ENCODE peak calls at places on chromosomes 4 and X, in ten cellular contexts. Y is HepG2, C is cardiac muscle cell, U is ovary, P is tibial artery, S is fibroblast of lung, T is HCT116, H is uterus, M is H1, D is ascending aorta. O is an unnamed sample. For H3K4me1, the result is how much of the 10 kb centered on the place peaks cover.

GRCh38 chr4:149113804-149114430 is 671.7 kb upstream of the NR3C2 start:
- DNase-seq in Y (no peak), C (no peak), U (no peak), P (no peak), S (peak), T (no peak), H (no peak), M (no peak), D (no peak), O (no peak)

GRCh38 chrX:10483191-10483808 is 137.1 kb downstream of the MID1 start:
- DNase-seq in Y (no peak), C (peak), U (peak), P (no peak), S (peak), T (no peak), H (no peak), M (no peak), D (no peak), O (no peak)

GRCh38 chr4:80139668-80140067 is 57.6 kb upstream of the PRDM8 start:
- DNase-seq in Y (no peak), C (no peak), U (no peak), P (no peak), S (no peak), T (no peak), H (no peak), M (no peak), D (no peak), O (no peak)

GRCh38 chrX:38803286-38803608 is 2.0 kb downstream of the MID1IP1 start:
- DNase-seq in Y (no peak), C (no peak), U (no peak), P (no peak), S (no peak), T (no peak), H (no peak), M (no peak), D (no peak), O (no peak)

GRCh38 chrX:100410901-100411801 is 1.1 kb upstream of the PCDH19 start:
- DNase-seq in Y (no peak), C (peak), U (no peak), P (no peak), S (no peak), T (no peak), H (no peak), M (no peak), D (no peak), O (no peak)

GRCh38 chrX:108447303-108447702 is 7.7 kb downstream of the COL4A5 start:
- DNase-seq in Y (peak), C (no peak), U (no peak), P (no peak), S (peak), T (no peak), H (no peak), M (no peak), D (no peak), O (no peak)

GRCh38 chrX:46209037-46209436 is 336.2 kb downstream of the ZNF674 start:
- DNase-seq in Y (no peak), C (no peak), U (no peak), P (no peak), S (no peak), T (no peak), H (no peak), M (no peak), D (no peak), O (no peak)

GRCh38 chr4:66187175-66187720 is 517.0 kb upstream of the EPHA5 start:
- DNase-seq in Y (no peak), C (no peak), U (no peak), P (no peak), S (no peak), T (no peak), H (no peak), M (no peak), D (no peak), O (no peak)

GRCh38 chrX:109782994-109783711 is 50.1 kb upstream of the ACSL4 start:
- DNase-seq in Y (no peak), C (no peak), U (no peak), P (no peak), S (no peak), T (no peak), H (no peak), M (no peak), D (no peak), O (no peak)

GRCh38 chrX:12973561-12974216 is 1.2 kb upstream of the TMSB4X start:
- DNase-seq in Y (no peak), C (no peak), U (peak), P (no peak), S (no peak), T (no peak), H (peak), M (no peak), D (no peak), O (no peak)

GRCh38 chr4:4866124-4866832 is 6.8 kb downstream of the MSX1 start:
- DNase-seq in Y (no peak), C (peak), U (no peak), P (no peak), S (no peak), T (no peak), H (no peak), M (no peak), D (no peak), O (no peak)

GRCh38 chrX:129600981-129601424 is 53.8 kb downstream of the APLN start:
- DNase-seq in Y (peak), C (peak), U (no peak), P (no peak), S (peak), T (no peak), H (no peak), M (no peak), D (no peak), O (no peak)

GRCh38 chr4:159401791-159402380 is 299.0 kb downstream of the RAPGEF2 start:
- DNase-seq in Y (peak), C (no peak), U (no peak), P (no peak), S (peak), T (no peak), H (no peak), M (no peak), D (no peak), O (no peak)
- H3K27ac ChIP-seq in Y (no peak), C (no peak), U (no peak), P (peak), S (peak), T (no peak), H (no peak), M (no peak), D (no peak), O (no peak)

GRCh38 chrX:88584283-88584682 is 162.7 kb upstream of the CPXCR1 start:
- DNase-seq in Y (no peak), C (no peak), U (no peak), P (no peak), S (no peak), T (no peak), H (no peak), M (no peak), D (no peak), O (no peak)
- H3K4me1 ChIP-seq in Y (under half), C (under half), U (under half), P (under half), S (under half), T (under half), H (under half), M (under half), D (under half), O (under half)

DNA sequence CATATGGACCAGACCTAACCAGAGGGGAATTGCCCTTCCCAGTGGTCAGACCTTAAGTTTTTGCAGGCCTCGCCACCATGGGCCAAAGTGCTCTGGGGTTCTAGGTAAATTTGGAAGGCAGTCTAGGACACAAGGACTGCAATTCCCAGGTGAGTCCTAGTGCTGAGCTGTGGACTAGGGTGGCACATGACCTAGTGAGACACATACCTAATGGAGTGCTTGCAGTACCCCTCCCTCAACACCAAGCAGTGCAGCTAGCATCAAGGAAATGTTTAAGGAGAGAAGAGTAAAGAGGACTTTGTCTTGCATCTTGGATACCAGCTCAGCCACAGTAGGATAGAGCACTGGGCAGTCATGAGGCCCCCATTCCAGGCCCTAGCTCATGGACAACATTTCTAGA is 60.8 kb downstream of the BRCC3 start:
- DNase-seq in Y (no peak), C (no peak), U (no peak), P (no peak), S (no peak), T (no peak), H (no peak), M (no peak), D (no peak), O (no peak)
- H3K4me3 ChIP-seq in Y (no peak), C (no peak), U (no peak), P (no peak), S (no peak), T (no peak), H (no peak), M (no peak), D (no peak), O (no peak)

GRCh38 chr4:48727666-48728459 is 52.2 kb downstream of the FRYL start:
- DNase-seq in Y (no peak), C (no peak), U (no peak), P (no peak), S (no peak), T (no peak), H (no peak), M (no peak), D (no peak), O (no peak)

GRCh38 chr4:48722509-48723446 is 57.3 kb downstream of the FRYL start:
- DNase-seq in Y (no peak), C (no peak), U (no peak), P (no peak), S (no peak), T (no peak), H (no peak), M (no peak), D (no peak), O (no peak)

GRCh38 chr4:48720459-48720858 is 59.6 kb downstream of the FRYL start:
- DNase-seq in Y (no peak), C (no peak), U (no peak), P (no peak), S (no peak), T (no peak), H (no peak), M (no peak), D (no peak), O (no peak)

DNA sequence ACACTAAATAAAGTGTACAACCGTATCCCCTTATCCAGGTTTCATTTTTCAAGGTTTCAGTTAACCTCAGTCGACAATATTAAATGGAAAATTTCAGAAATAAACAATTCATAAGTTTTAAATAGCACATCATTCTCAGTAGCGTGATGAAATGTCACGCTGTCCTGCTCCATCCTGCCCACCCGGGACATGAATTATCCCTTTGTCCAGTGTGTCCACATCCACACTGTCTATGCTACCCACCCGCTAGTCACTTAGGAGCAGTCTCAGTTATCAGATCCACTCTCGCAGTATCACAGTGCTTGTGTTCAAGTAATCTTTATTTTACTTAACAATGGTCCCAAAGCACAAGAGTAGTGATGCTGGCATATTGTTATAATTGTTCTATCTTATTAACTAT is 54.7 kb downstream of the FRYL start:
- DNase-seq in Y (no peak), C (no peak), U (no peak), P (no peak), S (no peak), T (no peak), H (no peak), M (no peak), D (no peak), O (no peak)
- H3K27ac ChIP-seq in Y (no peak), C (no peak), U (no peak), P (no peak), S (no peak), T (peak), H (no peak), M (no peak), D (peak), O (no peak)

GRCh38 chr4:82429728-82430192 is 502 bp downstream of the HNRNPDL start:
- DNase-seq in Y (no peak), C (peak), U (no peak), P (peak), S (peak), T (no peak), H (no peak), M (no peak), D (peak), O (peak)
- H3K4me1 ChIP-seq in Y (half or more), C (under half), U (under half), P (under half), S (under half), T (under half), H (under half), M (under half), D (under half), O (under half)

GRCh38 chr4:11471613-11472012 is 42.9 kb upstream of the HS3ST1 start:
- DNase-seq in Y (no peak), C (no peak), U (no peak), P (no peak), S (no peak), T (no peak), H (no peak), M (no peak), D (no peak), O (peak)
- H3K4me3 ChIP-seq in Y (no peak), C (no peak), U (no peak), P (peak), S (no peak), T (no peak), H (no peak), M (no peak), D (no peak), O (peak)

GRCh38 chr4:118758293-118758692 is 73.1 kb downstream of the METTL14 start:
- DNase-seq in Y (no peak), C (no peak), U (no peak), P (no peak), S (peak), T (no peak), H (no peak), M (no peak), D (no peak), O (no peak)

GRCh38 chr4:118759481-118759880 is 74.3 kb downstream of the METTL14 start:
- DNase-seq in Y (no peak), C (no peak), U (no peak), P (no peak), S (no peak), T (no peak), H (no peak), M (no peak), D (no peak), O (no peak)

GRCh38 chr4:118756429-118756828 is 71.2 kb downstream of the METTL14 start:
- DNase-seq in Y (peak), C (no peak), U (no peak), P (no peak), S (no peak), T (no peak), H (no peak), M (no peak), D (no peak), O (no peak)

GRCh38 chr4:118756958-118757357 is 71.8 kb downstream of the METTL14 start:
- DNase-seq in Y (no peak), C (no peak), U (no peak), P (no peak), S (no peak), T (no peak), H (no peak), M (no peak), D (no peak), O (no peak)

GRCh38 chr4:118757761-118758213 is 72.6 kb downstream of the METTL14 start:
- DNase-seq in Y (peak), C (no peak), U (no peak), P (no peak), S (peak), T (no peak), H (no peak), M (no peak), D (no peak), O (no peak)
- H3K27ac ChIP-seq in Y (peak), C (no peak), U (peak), P (peak), S (no peak), T (no peak), H (peak), M (no peak), D (peak), O (no peak)